ENCODE peak calls at places on chromosomes 7 and 10, in six cellular contexts. Z is PC-9, I is HCT116, P is uterus, Q is stomach, M is cardiac muscle cell. H is an unnamed sample.

GRCh38 chr10:123878666-123879311 is 12.8 kb downstream of the CPXM2 start:
- DNase-seq in P (no peak), Q (peak; percentile 3), M (no peak), Z (no peak), I (no peak), H (no peak)

GRCh38 chr10:2244476-2244875 is 507.2 kb upstream of the ADARB2 start:
- DNase-seq in Q (no peak), P (no peak), M (no peak), I (no peak), Z (no peak), H (no peak)

GRCh38 chr7:114875171-114875570 is 46.7 kb upstream of the MDFIC start:
- DNase-seq in I (no peak), Z (no peak), P (no peak), M (no peak), Q (no peak), H (no peak)

GRCh38 chr7:139914306-139914747 is 85.3 kb downstream of the TBXAS1 start:
- DNase-seq in P (no peak), I (no peak), M (peak; percentile 67), Q (no peak), Z (no peak), H (no peak)

GRCh38 chr10:54800677-54801480 is at the start of gene PCDH15:
- DNase-seq in M (peak; percentile 24), P (no peak), Q (no peak), I (no peak), Z (no peak), H (peak; percentile 78)

GRCh38 chr7:67760971-67761370 is 764.3 kb downstream of the TYW1 start:
- DNase-seq in Q (no peak), Z (no peak), I (no peak), P (no peak), M (peak; percentile 40), H (no peak)

GRCh38 chr10:6928531-6929080 is 348.5 kb upstream of the PRKCQ start:
- DNase-seq in P (no peak), I (no peak), Q (no peak), M (no peak), Z (no peak), H (no peak)

GRCh38 chr10:71241899-71242620 is 29.7 kb downstream of the UNC5B start:
- DNase-seq in I (no peak), M (peak; percentile 59), Q (no peak), Z (no peak), P (no peak), H (no peak)

GRCh38 chr10:76721891-76722505 is 915.6 kb downstream of the KCNMA1 start:
- DNase-seq in Q (no peak), Z (no peak), P (no peak), I (no peak), M (no peak), H (no peak)

GRCh38 chr10:70354566-70355233 is 27.7 kb downstream of the LRRC20 start:
- DNase-seq in P (no peak), Z (no peak), Q (no peak), M (no peak), I (no peak), H (no peak)

GRCh38 chr10:114714281-114714741 is 56.2 kb upstream of the ABLIM1 start:
- DNase-seq in P (no peak), I (no peak), Q (peak; percentile 52), Z (peak; percentile 91), M (peak; percentile 82), H (no peak)

GRCh38 chr10:108852211-108852610 is 1071.1 kb downstream of the XPNPEP1 start:
- DNase-seq in Q (no peak), I (no peak), Z (no peak), P (no peak), M (no peak), H (no peak)

GRCh38 chr10:87654212-87654611 is 5.5 kb upstream of the PAPSS2 start:
- DNase-seq in I (no peak), Q (peak; percentile 46), P (no peak), Z (peak; percentile 58), M (no peak), H (no peak)

GRCh38 chr7:4123823-4124222 is 558.3 kb upstream of the FOXK1 start:
- DNase-seq in P (no peak), Q (no peak), Z (no peak), I (no peak), M (no peak), H (no peak)

GRCh38 chr7:106064836-106065559 is 47.1 kb downstream of the SYPL1 start:
- DNase-seq in Q (peak; percentile 88), I (peak; percentile 82), M (peak; percentile 96), P (peak; percentile 85), Z (peak; percentile 97), H (no peak)

GRCh38 chr10:128064615-128065580 is 61.3 kb downstream of the MKI67 start:
- DNase-seq in P (peak; percentile 56), I (no peak), Q (no peak), Z (peak; percentile 84), M (peak; percentile 91), H (peak; percentile 22)

GRCh38 chr10:3655528-3655927 is 129.5 kb downstream of the KLF6 start:
- DNase-seq in P (no peak), I (no peak), Q (no peak), Z (no peak), M (no peak), H (no peak)

GRCh38 chr7:3453398-3453797 is 152.3 kb downstream of the SDK1 start:
- DNase-seq in M (no peak), I (no peak), Q (no peak), P (no peak), Z (no peak), H (peak; percentile 15)

GRCh38 chr7:100430450-100431285 is 1.0 kb downstream of the MEPCE start:
- DNase-seq in Z (no peak), P (no peak), I (no peak), Q (no peak), M (peak; percentile 30), H (no peak)

GRCh38 chr7:128450913-128451312 is 4.8 kb upstream of the HILPDA start:
- DNase-seq in M (no peak), Z (no peak), Q (no peak), I (no peak), P (no peak), H (no peak)

GRCh38 chr10:67884842-67885680 is 605 bp downstream of the SIRT1 start:
- DNase-seq in Q (peak; percentile 84), I (peak; percentile 18), Z (peak; percentile 71), P (peak; percentile 71), M (peak; percentile 82), H (peak; percentile 79)

GRCh38 chr7:93146465-93147127 is 1.6 kb downstream of the SAMD9L start:
- DNase-seq in P (no peak), Q (no peak), I (no peak), Z (no peak), M (no peak), H (no peak)

GRCh38 chr7:41404375-41405074 is 298.4 kb downstream of the INHBA start:
- DNase-seq in P (no peak), I (no peak), Z (no peak), M (no peak), Q (no peak), H (no peak)

GRCh38 chr10:74445493-74445892 is 294.5 kb downstream of the ADK start:
- DNase-seq in M (no peak), Z (no peak), P (no peak), Q (no peak), I (no peak), H (no peak)

DNA sequence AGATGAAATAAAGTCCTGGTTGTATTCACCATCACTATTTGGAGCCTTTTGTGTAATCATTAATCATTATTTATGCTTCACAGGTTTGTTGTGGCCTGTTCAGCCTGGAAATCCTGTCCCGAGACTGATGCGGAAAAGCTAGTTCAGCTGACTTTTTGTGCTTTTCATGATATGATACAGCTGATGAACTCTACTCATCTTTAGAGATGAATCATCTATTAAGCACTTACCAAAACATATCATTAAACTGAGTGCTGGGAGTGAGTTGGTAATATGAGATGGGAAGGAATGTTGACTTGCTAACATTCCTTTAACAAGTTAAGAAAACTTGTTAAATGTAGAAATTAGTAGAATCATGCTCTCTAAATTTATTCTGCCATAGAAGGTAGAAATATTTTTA is 53.0 kb downstream of the CROT start:
- DNase-seq in Q (no peak), Z (peak; percentile 90), I (no peak), P (no peak), M (peak; percentile 38), H (no peak)
- H3K9me3 ChIP-seq in Q (no peaks in the 10 kb centered on the region), Z (no peaks in the 10 kb centered on the region), I (no peaks in the 10 kb centered on the region), P (no peaks in the 10 kb centered on the region), M (no peaks in the 10 kb centered on the region), H (no peaks in the 10 kb centered on the region)

GRCh38 chr10:120634629-120635028 is 177.6 kb downstream of the PLPP4 start:
- DNase-seq in Z (no peak), Q (no peak), M (no peak), P (no peak), I (peak; percentile 12), H (peak; percentile 9)
- TF ChIP-seq CTCF in Z (no peak), Q (no peak), M (no peak), P (no peak), I (peak; percentile 74), H (peak; percentile 37)

GRCh38 chr10:91054325-91054724 is 133.4 kb upstream of the ANKRD1 start:
- DNase-seq in P (no peak), I (no peak), Z (peak; percentile 58), M (peak; percentile 73), Q (no peak), H (no peak)
- H3K4me3 ChIP-seq in P (no peak overlapping the region), I (no peak overlapping the region), Z (no peak overlapping the region), M (no peak overlapping the region), Q (no peak overlapping the region), H (no peak overlapping the region)

DNA sequence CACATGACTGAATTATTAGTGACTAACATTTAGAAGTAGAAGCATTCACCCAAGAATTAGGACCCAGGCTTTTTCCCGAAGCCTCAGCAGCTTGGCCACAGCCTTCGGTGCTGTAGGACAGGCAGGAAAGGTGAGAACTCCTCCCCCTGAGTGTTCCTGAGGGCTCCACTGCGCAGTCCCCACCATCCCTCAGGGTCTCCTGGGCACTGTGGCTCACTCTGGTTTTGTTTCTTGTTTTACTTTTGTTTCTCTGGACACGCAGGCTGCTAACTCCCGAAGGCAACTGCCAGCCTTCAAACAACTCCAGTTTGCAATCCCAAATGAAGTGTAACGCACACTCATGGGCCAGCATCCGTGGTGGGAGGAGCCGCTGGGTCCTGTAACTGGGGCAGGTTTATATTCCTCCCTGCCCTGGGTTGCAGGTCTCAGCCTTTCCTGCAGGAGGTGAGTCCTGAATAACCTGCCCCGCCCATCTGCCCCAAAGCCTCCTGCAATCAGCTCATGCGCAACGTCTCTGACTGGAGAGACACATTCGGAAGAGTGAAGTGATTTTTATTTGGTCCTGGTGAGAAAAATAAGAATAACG is 492.9 kb downstream of the PTPRN2 start:
- DNase-seq in M (no peak), I (no peak), P (no peak), Q (peak; percentile 16), Z (no peak), H (no peak)
- H3K9me3 ChIP-seq in M (no peaks in the 10 kb centered on the region), I (no peaks in the 10 kb centered on the region), P (no peaks in the 10 kb centered on the region), Q (no peaks in the 10 kb centered on the region), Z (no peaks in the 10 kb centered on the region), H (no peaks in the 10 kb centered on the region)

GRCh38 chr10:118447478-118447877 is 105.4 kb upstream of the FAM204A start:
- DNase-seq in I (no peak), Z (no peak), Q (no peak), P (peak; percentile 51), M (peak; percentile 61), H (no peak)
- TF ChIP-seq CTCF in I (no peak), Z (no peak), Q (no peak), P (no peak), M (no peak), H (no peak)

GRCh38 chr7:29243777-29244655 is 49.4 kb downstream of the CHN2 start:
- DNase-seq in P (no peak), Q (no peak), I (peak; percentile 29), M (no peak), Z (no peak), H (peak; percentile 28)
- H3K4me3 ChIP-seq in P (no peak overlapping the region), Q (no peak overlapping the region), I (no peak overlapping the region), M (no peak overlapping the region), Z (no peak overlapping the region), H (no peak overlapping the region)